ENCODE peak calls at places on chromosomes 7 and 10, in ten cellular contexts. I is tibial nerve, P is right lobe of liver, X is A549, B is heart left ventricle, U is ovary, N is NB4, G is sigmoid colon, M is adrenal gland, O is esophagus squamous epithelium. A is an unnamed sample.
A peak's percentile ranks its signal among the peaks of the same experiment; 100 is the strongest.

GRCh38 chr10:69583106-69583505 is 9.9 kb upstream of the NEUROG3 start:
- DNase-seq in I (no peak), P (no peak), X (no peak), B (no peak), U (no peak), N (no peak), G (no peak), M (no peak), O (no peak), A (no peak)

GRCh38 chr7:47042669-47043068 is 539.2 kb downstream of the TNS3 start:
- DNase-seq in I (no peak), P (no peak), X (no peak), B (no peak), U (no peak), N (no peak), G (no peak), M (no peak), O (no peak), A (no peak)

GRCh38 chr10:110629680-110630191 is 14.4 kb upstream of the RBM20 start:
- DNase-seq in I (no peak), P (no peak), X (no peak), B (no peak), U (no peak), N (no peak), G (no peak), M (no peak), O (no peak), A (no peak)

GRCh38 chr7:132655071-132655761 is 78.9 kb upstream of the PLXNA4 start:
- DNase-seq in I (peak; percentile 31), P (peak; percentile 63), X (no peak), B (peak; percentile 63), U (no peak), N (peak; percentile 99), G (peak; percentile 70), M (peak; percentile 63), O (no peak), A (no peak)

GRCh38 chr10:62907470-62908212 is 91.5 kb upstream of the EGR2 start:
- DNase-seq in I (no peak), P (no peak), X (no peak), B (no peak), U (no peak), N (no peak), G (no peak), M (no peak), O (no peak), A (no peak)

GRCh38 chr10:133143546-133143945 is 16.5 kb upstream of the KNDC1 start:
- DNase-seq in I (no peak), P (peak; percentile 26), X (no peak), B (peak; percentile 19), U (peak; percentile 10), N (no peak), G (no peak), M (no peak), O (no peak), A (no peak)

GRCh38 chr7:42198296-42198695 is 38.7 kb downstream of the GLI3 start:
- DNase-seq in I (no peak), P (no peak), X (no peak), B (no peak), U (peak; percentile 39), N (no peak), G (no peak), M (no peak), O (no peak), A (no peak)

GRCh38 chr10:14087585-14087984 is 243.1 kb downstream of the FRMD4A start:
- DNase-seq in I (no peak), P (no peak), X (no peak), B (no peak), U (no peak), N (no peak), G (no peak), M (no peak), O (no peak), A (no peak)

GRCh38 chr7:144470052-144470451 is 66.6 kb upstream of the NOBOX start:
- DNase-seq in I (no peak), P (no peak), X (no peak), B (no peak), U (no peak), N (no peak), G (no peak), M (no peak), O (no peak), A (no peak)

GRCh38 chr7:116438274-116438673 is 61.3 kb upstream of the CAV2 start:
- DNase-seq in I (no peak), P (no peak), X (peak; percentile 27), B (no peak), U (no peak), N (no peak), G (no peak), M (no peak), O (no peak), A (no peak)

GRCh38 chr7:43756368-43757072 is 2.0 kb upstream of the BLVRA start:
- DNase-seq in I (no peak), P (no peak), X (no peak), B (no peak), U (no peak), N (peak; percentile 54), G (no peak), M (peak; percentile 35), O (no peak), A (no peak)

GRCh38 chr10:23192741-23193434 is 776 bp downstream of the PTF1A start:
- DNase-seq in I (no peak), P (no peak), X (no peak), B (no peak), U (no peak), N (no peak), G (no peak), M (no peak), O (no peak), A (no peak)

GRCh38 chr7:117472335-117472734 is 7.5 kb upstream of the CFTR start:
- DNase-seq in I (no peak), P (no peak), X (no peak), B (peak; percentile 45), U (no peak), N (no peak), G (no peak), M (no peak), O (no peak), A (no peak)

GRCh38 chr7:132390705-132391104 is 185.6 kb downstream of the PLXNA4 start:
- DNase-seq in I (no peak), P (no peak), X (peak; percentile 6), B (no peak), U (no peak), N (no peak), G (no peak), M (no peak), O (no peak), A (no peak)

GRCh38 chr10:63204667-63205391 is 71.7 kb downstream of the NRBF2 start:
- DNase-seq in I (no peak), P (no peak), X (no peak), B (no peak), U (no peak), N (no peak), G (no peak), M (no peak), O (no peak), A (no peak)

GRCh38 chr7:52061666-52062065 is 745.1 kb upstream of the COBL start:
- DNase-seq in I (no peak), P (no peak), X (no peak), B (no peak), U (no peak), N (no peak), G (no peak), M (no peak), O (no peak), A (no peak)

GRCh38 chr7:7706101-7706511 is 12.3 kb downstream of the RPA3 start:
- DNase-seq in I (no peak), P (no peak), X (no peak), B (no peak), U (no peak), N (no peak), G (no peak), M (no peak), O (no peak), A (no peak)

GRCh38 chr7:106774768-106775551 is 90.1 kb upstream of the PIK3CG start:
- DNase-seq in I (no peak), P (no peak), X (peak; percentile 29), B (no peak), U (no peak), N (peak; percentile 34), G (no peak), M (no peak), O (no peak), A (peak; percentile 20)

GRCh38 chr7:266851-267840 is 22.8 kb upstream of the FOXL3 start:
- DNase-seq in I (peak; percentile 20), P (peak; percentile 56), X (no peak), B (peak; percentile 18), U (peak; percentile 30), N (no peak), G (no peak), M (peak; percentile 46), O (no peak), A (no peak)

GRCh38 chr10:122019414-122019975 is 30.5 kb downstream of the TACC2 start:
- DNase-seq in I (no peak), P (peak; percentile 85), X (no peak), B (no peak), U (no peak), N (no peak), G (no peak), M (no peak), O (no peak), A (no peak)
- TF ChIP-seq POLR2A in I (no peak), P (no peak), X (no peak), B (no peak), U (no peak), N (no peak), G (peak; percentile 53), M (no peak), O (peak; percentile 63), A (no peak)

GRCh38 chr10:99913831-99914235 is 95.9 kb downstream of the DNMBP start:
- DNase-seq in I (no peak), P (no peak), X (no peak), B (no peak), U (no peak), N (no peak), G (no peak), M (no peak), O (no peak), A (no peak)
- TF ChIP-seq POLR2A in I (no peak), P (no peak), X (no peak), B (no peak), U (no peak), N (no peak), G (no peak), M (no peak), O (no peak), A (no peak)

DNA sequence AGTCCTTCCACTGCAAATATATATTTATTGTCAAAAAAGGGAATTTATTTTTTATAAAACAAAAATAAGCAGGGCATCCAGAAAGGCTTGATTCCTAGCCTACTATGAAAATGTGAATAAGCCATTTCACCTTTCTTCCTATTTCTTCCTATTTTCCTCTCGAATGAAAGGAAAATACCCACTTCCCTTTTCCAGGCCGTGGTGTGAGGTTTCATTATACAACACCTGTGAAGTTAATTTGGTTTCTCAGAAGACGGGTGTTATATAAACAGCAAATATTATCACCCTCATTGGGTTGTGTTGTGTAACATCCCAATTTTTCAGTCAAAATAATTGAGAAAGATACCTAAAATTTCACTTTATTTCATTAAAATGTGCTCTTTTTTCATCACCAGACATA is 214.3 kb downstream of the DGKB start:
- DNase-seq in I (no peak), P (no peak), X (no peak), B (no peak), U (no peak), N (no peak), G (no peak), M (no peak), O (no peak), A (no peak)
- TF ChIP-seq POLR2A in I (no peak), P (no peak), X (no peak), B (no peak), U (no peak), N (no peak), G (no peak), M (no peak), O (no peak), A (no peak)

GRCh38 chr10:5975641-5976473 is 1.5 kb downstream of the IL15RA start:
- DNase-seq in I (peak; percentile 43), P (no peak), X (no peak), B (no peak), U (peak; percentile 45), N (peak; percentile 80), G (peak; percentile 85), M (peak; percentile 50), O (no peak), A (peak; percentile 90)
- TF ChIP-seq POLR2A in I (no peak), P (no peak), X (no peak), B (no peak), U (no peak), N (no peak), G (no peak), M (no peak), O (no peak), A (no peak)